ENCODE peak calls at places on chromosomes 6 and 20, in four cellular contexts. One of them, this sample, is unnamed.

GRCh38 chr6:73515204-73516101 is 5.4 kb downstream of the EEF1A1 start:
- DNase-seq in HepG2: peak
- DNase-seq in K562: peak
- DNase-seq in WTC11: peak
- DNase-seq in this sample: no peak

GRCh38 chr6:120186080-120186479 is 836.5 kb upstream of the MAN1A1 start:
- DNase-seq in K562: no peak
- DNase-seq in WTC11: no peak
- DNase-seq in HepG2: no peak
- DNase-seq in this sample: no peak

GRCh38 chr6:163080228-163080627 is 334.3 kb upstream of the QKI start:
- DNase-seq in K562: no peak
- DNase-seq in HepG2: no peak
- DNase-seq in WTC11: no peak
- DNase-seq in this sample: no peak

GRCh38 chr6:131914967-131915751 is 36.0 kb downstream of the CCN2 start:
- DNase-seq in K562: peak
- DNase-seq in HepG2: peak
- DNase-seq in WTC11: no peak
- DNase-seq in this sample: peak

GRCh38 chr6:46979206-46979605 is 57.5 kb upstream of the ADGRF5 start:
- DNase-seq in WTC11: no peak
- DNase-seq in HepG2: no peak
- DNase-seq in K562: no peak
- DNase-seq in this sample: no peak

GRCh38 chr6:100203391-100203790 is 209.4 kb upstream of the MCHR2 start:
- DNase-seq in K562: no peak
- DNase-seq in WTC11: no peak
- DNase-seq in HepG2: no peak
- DNase-seq in this sample: no peak

GRCh38 chr20:37693203-37693602 is 627 bp upstream of the CTNNBL1 start:
- DNase-seq in WTC11: no peak
- DNase-seq in K562: no peak
- DNase-seq in HepG2: no peak
- DNase-seq in this sample: no peak

GRCh38 chr6:52976149-52976548 is 18.9 kb downstream of the GSTA4 start:
- DNase-seq in K562: no peak
- DNase-seq in HepG2: no peak
- DNase-seq in WTC11: no peak
- DNase-seq in this sample: no peak

GRCh38 chr6:45772886-45773285 is 242.8 kb downstream of the CLIC5 start:
- DNase-seq in K562: no peak
- DNase-seq in WTC11: no peak
- DNase-seq in HepG2: no peak
- DNase-seq in this sample: no peak

GRCh38 chr6:157193443-157193996 is 129.8 kb downstream of the TMEM242 start:
- DNase-seq in HepG2: no peak
- DNase-seq in K562: no peak
- DNase-seq in WTC11: no peak
- DNase-seq in this sample: no peak

GRCh38 chr6:34877259-34877658 is 10.6 kb downstream of the TAF11 start:
- DNase-seq in WTC11: no peak
- DNase-seq in HepG2: no peak
- DNase-seq in K562: no peak
- DNase-seq in this sample: no peak

GRCh38 chr6:26553264-26553738 is 15.1 kb downstream of the HMGN4 start:
- DNase-seq in HepG2: peak
- DNase-seq in WTC11: peak
- DNase-seq in K562: peak
- DNase-seq in this sample: no peak

GRCh38 chr6:26554669-26555504 is 16.7 kb downstream of the HMGN4 start:
- DNase-seq in HepG2: peak
- DNase-seq in WTC11: peak
- DNase-seq in K562: no peak
- DNase-seq in this sample: no peak

GRCh38 chr6:26555505-26556262 is 17.5 kb downstream of the HMGN4 start:
- DNase-seq in HepG2: no peak
- DNase-seq in K562: no peak
- DNase-seq in WTC11: no peak
- DNase-seq in this sample: no peak

GRCh38 chr6:26553739-26554668 is 15.8 kb downstream of the HMGN4 start:
- DNase-seq in HepG2: peak
- DNase-seq in K562: peak
- DNase-seq in WTC11: peak
- DNase-seq in this sample: no peak

GRCh38 chr6:26556263-26557070 is 18.3 kb downstream of the HMGN4 start:
- DNase-seq in K562: peak
- DNase-seq in HepG2: peak
- DNase-seq in WTC11: peak
- DNase-seq in this sample: no peak
- TF ChIP-seq ELF4 in K562: no peak
- TF ChIP-seq ELF4 in HepG2: no peak
- TF ChIP-seq ELF4 in WTC11: no peak
- TF ChIP-seq ELF4 in this sample: no peak

GRCh38 chr6:77624468-77624867 is 28.4 kb upstream of the MEI4 start:
- DNase-seq in K562: no peak
- DNase-seq in WTC11: no peak
- DNase-seq in HepG2: no peak
- DNase-seq in this sample: no peak
- TF ChIP-seq ELF4 in K562: no peak
- TF ChIP-seq ELF4 in WTC11: no peak
- TF ChIP-seq ELF4 in HepG2: no peak
- TF ChIP-seq ELF4 in this sample: no peak

GRCh38 chr6:108165714-108166663 is at the start of gene NR2E1:
- DNase-seq in K562: no peak
- DNase-seq in HepG2: no peak
- DNase-seq in WTC11: peak
- DNase-seq in this sample: peak

GRCh38 chr6:108168026-108168463 is 2.2 kb downstream of the NR2E1 start:
- DNase-seq in WTC11: peak
- DNase-seq in HepG2: no peak
- DNase-seq in K562: no peak
- DNase-seq in this sample: no peak

GRCh38 chr6:108167449-108167903 is 1.7 kb downstream of the NR2E1 start:
- DNase-seq in WTC11: peak
- DNase-seq in K562: no peak
- DNase-seq in HepG2: no peak
- DNase-seq in this sample: no peak

GRCh38 chr6:108168501-108168979 is 2.7 kb downstream of the NR2E1 start:
- DNase-seq in WTC11: peak
- DNase-seq in HepG2: peak
- DNase-seq in K562: no peak
- DNase-seq in this sample: no peak

GRCh38 chr6:108166664-108167448 is 1.0 kb downstream of the NR2E1 start:
- DNase-seq in K562: no peak
- DNase-seq in WTC11: peak
- DNase-seq in HepG2: no peak
- DNase-seq in this sample: no peak
- TF ChIP-seq ELF4 in K562: no peak
- TF ChIP-seq ELF4 in WTC11: no peak
- TF ChIP-seq ELF4 in HepG2: no peak
- TF ChIP-seq ELF4 in this sample: no peak

GRCh38 chr20:45937765-45938164 is 3.3 kb downstream of the PCIF1 start:
- DNase-seq in WTC11: no peak
- DNase-seq in K562: peak
- DNase-seq in HepG2: no peak
- DNase-seq in this sample: no peak
- TF ChIP-seq ELF4 in WTC11: no peak
- TF ChIP-seq ELF4 in K562: no peak
- TF ChIP-seq ELF4 in HepG2: no peak
- TF ChIP-seq ELF4 in this sample: no peak

GRCh38 chr6:3784423-3784822 is 32.9 kb upstream of the PXDC1 start:
- DNase-seq in WTC11: no peak
- DNase-seq in K562: no peak
- DNase-seq in HepG2: no peak
- DNase-seq in this sample: no peak
- TF ChIP-seq ELF4 in WTC11: no peak
- TF ChIP-seq ELF4 in K562: no peak
- TF ChIP-seq ELF4 in HepG2: no peak
- TF ChIP-seq ELF4 in this sample: no peak

GRCh38 chr6:166257911-166258318 is 50.3 kb downstream of the PRR18 start:
- DNase-seq in WTC11: no peak
- DNase-seq in K562: no peak
- DNase-seq in HepG2: no peak
- DNase-seq in this sample: no peak
- TF ChIP-seq ELF4 in WTC11: no peak
- TF ChIP-seq ELF4 in K562: no peak
- TF ChIP-seq ELF4 in HepG2: no peak
- TF ChIP-seq ELF4 in this sample: no peak

GRCh38 chr6:65231616-65232015 is 475.4 kb downstream of the EYS start:
- DNase-seq in WTC11: no peak
- DNase-seq in K562: no peak
- DNase-seq in HepG2: no peak
- DNase-seq in this sample: no peak
- TF ChIP-seq ELF4 in WTC11: no peak
- TF ChIP-seq ELF4 in K562: no peak
- TF ChIP-seq ELF4 in HepG2: no peak
- TF ChIP-seq ELF4 in this sample: no peak

GRCh38 chr20:41344477-41344876 is 3.9 kb downstream of the LPIN3 start:
- DNase-seq in K562: no peak
- DNase-seq in WTC11: no peak
- DNase-seq in HepG2: no peak
- DNase-seq in this sample: no peak

GRCh38 chr20:41342474-41343464 is 2.1 kb downstream of the LPIN3 start:
- DNase-seq in HepG2: no peak
- DNase-seq in K562: no peak
- DNase-seq in WTC11: no peak
- DNase-seq in this sample: no peak

GRCh38 chr20:41339957-41340326 is 679 bp upstream of the LPIN3 start:
- DNase-seq in WTC11: peak
- DNase-seq in K562: peak
- DNase-seq in HepG2: peak
- DNase-seq in this sample: peak

GRCh38 chr20:41336711-41337492 is 3.7 kb upstream of the LPIN3 start:
- DNase-seq in HepG2: no peak
- DNase-seq in WTC11: no peak
- DNase-seq in K562: no peak
- DNase-seq in this sample: no peak

GRCh38 chr20:41340327-41341055 is at the start of gene LPIN3:
- DNase-seq in HepG2: peak
- DNase-seq in K562: peak
- DNase-seq in WTC11: peak
- DNase-seq in this sample: peak
- TF ChIP-seq ELF4 in HepG2: no peak
- TF ChIP-seq ELF4 in K562: peak
- TF ChIP-seq ELF4 in WTC11: no peak
- TF ChIP-seq ELF4 in this sample: peak

GRCh38 chr6:44128020-44128917 is 915 bp downstream of the TMEM63B start:
- DNase-seq in WTC11: peak
- DNase-seq in K562: peak
- DNase-seq in HepG2: peak
- DNase-seq in this sample: peak
- TF ChIP-seq ELF4 in WTC11: no peak
- TF ChIP-seq ELF4 in K562: no peak
- TF ChIP-seq ELF4 in HepG2: no peak
- TF ChIP-seq ELF4 in this sample: no peak

GRCh38 chr20:50191566-50192363 is 1.1 kb downstream of the CEBPB start:
- DNase-seq in WTC11: peak
- DNase-seq in K562: peak
- DNase-seq in HepG2: peak
- DNase-seq in this sample: peak

GRCh38 chr20:50194831-50195523 is 4.3 kb downstream of the CEBPB start:
- DNase-seq in K562: no peak
- DNase-seq in HepG2: no peak
- DNase-seq in WTC11: no peak
- DNase-seq in this sample: peak

GRCh38 chr20:50193851-50194830 is 3.5 kb downstream of the CEBPB start:
- DNase-seq in HepG2: no peak
- DNase-seq in WTC11: no peak
- DNase-seq in K562: no peak
- DNase-seq in this sample: peak

GRCh38 chr20:50192364-50193168 is 1.9 kb downstream of the CEBPB start:
- DNase-seq in K562: peak
- DNase-seq in HepG2: peak
- DNase-seq in WTC11: peak
- DNase-seq in this sample: peak

GRCh38 chr20:50193169-50193850 is 2.7 kb downstream of the CEBPB start:
- DNase-seq in WTC11: no peak
- DNase-seq in HepG2: no peak
- DNase-seq in K562: peak
- DNase-seq in this sample: no peak
- TF ChIP-seq ELF4 in WTC11: no peak
- TF ChIP-seq ELF4 in HepG2: no peak
- TF ChIP-seq ELF4 in K562: no peak
- TF ChIP-seq ELF4 in this sample: no peak

This sample was measured in HEK293T.